ENCODE peak calls at places on chromosomes 7 and 10, in seven cellular contexts. Q is HepG2, L is H1, O is HCT116, P is GM12878, K is K562, Z is SK-N-SH. F is an unnamed sample.

GRCh38 chr7:93817561-93817960 is 73.0 kb downstream of the TFPI2 start:
- DNase-seq in Q (no peak), L (no peak), O (no peak), P (no peak), K (no peak), Z (no peak), F (no peak)

GRCh38 chr7:20267482-20267881 is 50.3 kb upstream of the MACC1 start:
- DNase-seq in Q (no peak), L (no peak), O (no peak), P (no peak), K (no peak), Z (no peak), F (no peak)

GRCh38 chr10:126169899-126170298 is 218.4 kb downstream of the ADAM12 start:
- DNase-seq in Q (no peak), L (no peak), O (no peak), P (no peak), K (no peak), Z (no peak), F (no peak)

GRCh38 chr7:98281757-98282652 is 519 bp downstream of the BRI3 start:
- DNase-seq in Q (no peak), L (no peak), O (no peak), P (no peak), K (no peak), Z (peak), F (no peak)

GRCh38 chr10:121378402-121378801 is 219.8 kb downstream of the FGFR2 start:
- DNase-seq in Q (no peak), L (no peak), O (no peak), P (no peak), K (no peak), Z (peak), F (no peak)

GRCh38 chr10:5684971-5685763 is 529 bp downstream of the TASOR2 start:
- DNase-seq in Q (peak), L (no peak), O (peak), P (peak), K (peak), Z (peak), F (no peak)

GRCh38 chr7:48522692-48523091 is 351.4 kb downstream of the ABCA13 start:
- DNase-seq in Q (no peak), L (no peak), O (no peak), P (no peak), K (no peak), Z (no peak), F (no peak)

GRCh38 chr7:18610331-18610948 is 114.9 kb downstream of the HDAC9 start:
- DNase-seq in Q (peak), L (peak), O (peak), P (no peak), K (no peak), Z (peak), F (no peak)

GRCh38 chr10:49096890-49097445 is 18.4 kb downstream of the VSTM4 start:
- DNase-seq in Q (no peak), L (no peak), O (no peak), P (no peak), K (no peak), Z (no peak), F (no peak)

GRCh38 chr10:87053577-87054181 is 33.6 kb downstream of the FAM25A start:
- DNase-seq in Q (no peak), L (no peak), O (no peak), P (no peak), K (no peak), Z (peak), F (no peak)

GRCh38 chr10:87059401-87059800 is 35.2 kb downstream of the GLUD1 start:
- DNase-seq in Q (no peak), L (no peak), O (no peak), P (no peak), K (no peak), Z (no peak), F (no peak)

GRCh38 chr10:87053121-87053520 is 33.0 kb downstream of the FAM25A start:
- DNase-seq in Q (no peak), L (no peak), O (no peak), P (no peak), K (no peak), Z (peak), F (no peak)

GRCh38 chr10:87058171-87058570 is 36.5 kb downstream of the GLUD1 start:
- DNase-seq in Q (no peak), L (no peak), O (no peak), P (no peak), K (no peak), Z (no peak), F (no peak)

DNA sequence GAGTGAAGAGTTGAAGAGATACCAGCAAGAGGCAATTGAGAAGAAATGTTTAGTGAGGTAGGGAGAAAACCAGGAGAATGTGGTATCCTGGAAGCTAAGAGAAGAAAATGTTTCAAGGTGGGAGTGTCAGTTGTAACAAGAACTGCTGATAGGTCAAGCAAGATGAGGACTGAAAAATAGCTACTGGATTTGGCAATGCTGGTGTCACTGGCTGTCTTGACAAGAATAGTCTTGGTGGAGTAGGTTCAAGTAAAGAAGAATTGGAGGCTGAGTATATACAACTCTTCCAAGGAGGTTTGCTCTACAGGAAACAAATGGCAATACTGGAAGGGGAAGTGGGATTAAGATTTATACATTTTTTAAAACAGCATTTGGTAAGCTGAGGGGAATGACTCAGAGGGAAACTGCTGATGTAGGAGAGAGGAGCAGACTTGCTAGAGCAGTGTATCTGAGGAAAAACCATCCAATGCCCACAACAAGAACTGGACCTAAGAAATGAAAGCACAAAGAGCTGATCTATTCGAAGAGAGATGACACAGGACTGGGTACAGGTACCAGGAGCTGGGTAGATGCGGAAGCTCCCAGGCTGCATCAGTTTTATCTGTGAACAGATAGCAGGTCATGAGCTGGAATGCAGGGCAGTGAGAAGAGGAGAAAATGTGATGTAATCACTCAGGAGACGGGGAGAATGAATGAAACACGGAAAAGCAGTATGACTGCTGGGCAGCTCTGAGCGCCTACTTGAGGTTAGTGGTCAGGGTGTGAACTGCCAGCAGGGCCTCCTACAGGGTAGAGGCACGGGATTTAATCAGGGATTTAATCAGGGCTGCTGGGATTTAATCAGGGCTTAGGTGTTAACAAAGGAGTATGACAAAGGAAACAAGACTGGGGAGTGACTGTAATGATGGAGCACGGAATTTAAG is 34.5 kb downstream of the FAM25A start:
- DNase-seq in Q (no peak), L (no peak), O (no peak), P (no peak), K (no peak), Z (peak), F (no peak)
- TF ChIP-seq JUND in Q (no peak), L (no peak), O (no peak), P (no peak), K (no peak), Z (no peak), F (no peak)

DNA sequence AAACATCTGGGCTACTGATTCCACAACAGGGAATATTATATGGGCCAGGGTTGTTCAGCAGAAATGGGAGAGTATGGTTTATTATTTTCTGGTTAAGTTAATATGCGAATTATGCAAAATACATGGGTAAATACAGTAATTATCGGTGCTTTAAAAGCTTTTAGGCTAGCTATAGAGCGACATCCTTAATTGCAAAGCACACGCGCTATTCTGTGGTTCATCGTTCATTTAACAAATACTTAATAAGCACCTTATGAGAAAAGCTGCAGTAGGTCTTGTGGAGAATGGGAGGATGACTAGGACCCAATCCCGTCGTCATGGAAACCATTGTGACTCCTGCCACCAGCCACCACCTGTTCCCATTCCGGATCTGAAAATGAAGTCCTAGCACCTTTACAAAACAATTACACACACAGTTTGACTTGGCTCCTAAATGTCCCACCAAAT is 615 bp upstream of the CEP41 start:
- DNase-seq in Q (no peak), L (no peak), O (no peak), P (no peak), K (no peak), Z (peak), F (no peak)
- TF ChIP-seq JUND in Q (no peak), L (no peak), O (no peak), P (no peak), K (no peak), Z (no peak), F (no peak)

GRCh38 chr7:92485974-92486373 is 8.2 kb upstream of the ERVW-1 start:
- DNase-seq in Q (no peak), L (no peak), O (no peak), P (no peak), K (no peak), Z (no peak), F (no peak)
- TF ChIP-seq JUND in Q (no peak), L (no peak), O (no peak), P (no peak), K (no peak), Z (no peak), F (no peak)

DNA sequence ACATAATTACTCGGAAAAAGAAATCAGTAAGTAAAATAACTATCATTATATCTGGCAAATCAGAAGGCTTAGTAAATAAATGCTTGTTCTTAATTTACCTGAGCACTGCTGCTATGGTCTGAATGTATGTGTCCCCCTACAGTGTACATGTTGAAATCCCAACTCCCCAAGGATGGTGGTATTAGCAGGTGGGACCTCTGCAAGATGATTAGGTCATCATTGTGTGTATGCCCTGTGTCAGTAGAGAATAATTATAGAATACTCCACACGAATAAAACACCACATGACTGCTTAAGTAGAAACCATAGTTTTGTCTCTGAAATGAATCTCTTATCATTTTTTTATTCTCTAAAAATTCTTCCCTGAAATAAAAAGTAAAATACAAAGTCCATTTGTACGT is 101.6 kb downstream of the RNF133 start:
- DNase-seq in Q (no peak), L (no peak), O (no peak), P (no peak), K (no peak), Z (no peak), F (no peak)
- TF ChIP-seq JUND in Q (no peak), L (no peak), O (no peak), P (no peak), K (no peak), Z (no peak), F (no peak)

GRCh38 chr10:26365681-26366327 is 72.3 kb upstream of the APBB1IP start:
- DNase-seq in Q (no peak), L (no peak), O (no peak), P (no peak), K (no peak), Z (no peak), F (no peak)

GRCh38 chr10:26361946-26362345 is 76.2 kb upstream of the APBB1IP start:
- DNase-seq in Q (no peak), L (no peak), O (no peak), P (no peak), K (no peak), Z (no peak), F (no peak)

GRCh38 chr10:26372513-26373354 is 65.4 kb upstream of the APBB1IP start:
- DNase-seq in Q (no peak), L (no peak), O (no peak), P (peak), K (no peak), Z (no peak), F (no peak)

GRCh38 chr10:26368463-26368862 is 69.7 kb upstream of the APBB1IP start:
- DNase-seq in Q (no peak), L (no peak), O (no peak), P (no peak), K (no peak), Z (no peak), F (no peak)

DNA sequence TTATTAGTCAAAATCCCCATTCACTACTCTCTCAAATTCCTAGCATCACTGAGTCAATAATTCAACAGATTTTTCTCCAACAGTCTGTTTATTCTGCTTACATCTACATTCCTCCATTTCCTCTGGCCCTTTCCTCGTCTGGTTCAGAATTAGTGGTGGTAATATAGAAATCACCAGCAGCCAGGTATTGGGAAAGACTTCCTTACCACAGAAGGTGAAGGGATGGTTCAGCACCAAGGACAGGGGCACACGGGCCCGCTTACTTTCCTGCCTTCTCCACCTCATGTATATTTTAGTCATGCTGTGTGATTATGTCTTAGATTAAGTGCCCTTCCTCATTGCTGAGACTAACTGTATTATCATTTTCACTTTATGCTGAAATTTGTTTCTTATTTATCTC is 70.4 kb upstream of the APBB1IP start:
- DNase-seq in Q (peak), L (no peak), O (no peak), P (no peak), K (peak), Z (no peak), F (peak)
- TF ChIP-seq JUND in Q (no peak), L (no peak), O (no peak), P (no peak), K (no peak), Z (no peak), F (no peak)